ENCODE peak calls at places on chromosomes 1 and 21, in eight cellular contexts. Y is aorta; Q is activated CD8-positive, alpha-beta T cell treated with anti-CD3 and anti-CD28 coated beads, Interleukin-2, amount 10 ng/mL, durations not matched to agents 7 days and 5 days; U is COR-L47; M is M059J; S is prostate gland; L is activated T-helper 1 cell treated with anti-CD3 and anti-CD28 coated beads, Interleukin-2, amount 50 U/mL, for 16 hours; D is NCI-H1417. K is an unnamed sample.

GRCh38 chr1:31064685-31065309 is 720 bp downstream of the PUM1 start:
- DNase-seq in Q (no peak), Y (no peak), L (no peak), M (peak; percentile 50), S (no peak), U (no peak), D (no peak), K (peak; percentile 62)

GRCh38 chr1:74468982-74469603 is 43.3 kb downstream of the LRRC53 start:
- DNase-seq in L (no peak), Y (no peak), S (no peak), D (peak; percentile 30), U (peak; percentile 76), M (peak; percentile 36), Q (no peak), K (peak; percentile 79)

GRCh38 chr1:64983110-64983509 is 16.8 kb upstream of the JAK1 start:
- DNase-seq in D (no peak), L (no peak), Q (no peak), S (peak; percentile 61), U (no peak), M (peak; percentile 98), Y (no peak), K (no peak)

GRCh38 chr1:48803474-48803873 is 26.8 kb upstream of the BEND5 start:
- DNase-seq in D (no peak), Q (no peak), L (no peak), M (no peak), S (no peak), Y (no peak), U (no peak), K (no peak)

GRCh38 chr1:177413982-177414654 is 243.4 kb downstream of the BRINP2 start:
- DNase-seq in U (no peak), S (no peak), L (no peak), Y (no peak), Q (no peak), M (no peak), D (no peak), K (no peak)

GRCh38 chr1:234572966-234573365 is 37.0 kb downstream of the IRF2BP2 start:
- DNase-seq in Y (no peak), S (no peak), U (no peak), M (no peak), D (no peak), Q (no peak), L (no peak), K (no peak)

GRCh38 chr21:39046236-39046911 is 136.9 kb downstream of the PSMG1 start:
- DNase-seq in M (no peak), Y (no peak), L (no peak), D (no peak), U (no peak), S (no peak), Q (no peak), K (no peak)

GRCh38 chr1:44423706-44424546 is 18.9 kb downstream of the RNF220 start:
- DNase-seq in L (no peak), U (no peak), M (peak; percentile 95), D (no peak), Y (peak; percentile 72), S (peak; percentile 91), Q (no peak), K (no peak)

GRCh38 chr1:15406911-15407559 is 2.7 kb upstream of the EFHD2 start:
- DNase-seq in L (no peak), Y (peak; percentile 77), M (peak; percentile 89), Q (no peak), S (no peak), D (no peak), U (no peak), K (no peak)

GRCh38 chr1:5708266-5708978 is 283.8 kb downstream of the NPHP4 start:
- DNase-seq in U (no peak), S (no peak), L (no peak), D (no peak), Y (no peak), Q (no peak), M (no peak), K (no peak)